ENCODE peak calls at places on chromosomes 11 and 22, in four cellular contexts. E is activated T-helper 1 cell treated with anti-CD3 and anti-CD28 coated beads, Interleukin-2, amount 50 U/mL, for 16 hours; S is ecto neural progenitor cell; Z is HTR-8/SVneo. K is an unnamed sample.

GRCh38 chr22:43945632-43946390 is 9.4 kb upstream of the SAMM50 start:
- DNase-seq in E (peak), S (peak), Z (peak), K (no peak)

GRCh38 chr22:38766076-38766777 is 10.4 kb upstream of the SUN2 start:
- DNase-seq in E (peak), S (peak), Z (peak), K (peak)

GRCh38 chr11:61495801-61496601 is 12.5 kb upstream of the LRRC10B start:
- DNase-seq in E (no peak), S (no peak), Z (no peak), K (peak)

GRCh38 chr22:40240671-40241070 is 62.9 kb downstream of the TNRC6B start:
- DNase-seq in E (no peak), S (no peak), Z (no peak), K (no peak)

GRCh38 chr11:43547900-43548381 is 132.6 kb upstream of the HSD17B12 start:
- DNase-seq in E (no peak), S (no peak), Z (no peak), K (peak)

GRCh38 chr22:19129871-19130270 is 1.2 kb upstream of the TSSK2 start:
- DNase-seq in E (no peak), S (no peak), Z (no peak), K (no peak)

GRCh38 chr11:124174001-124174400 is 9.1 kb upstream of the OR10D3 start:
- DNase-seq in E (no peak), S (no peak), Z (no peak), K (peak)

GRCh38 chr11:115709297-115709696 is 205.1 kb upstream of the CADM1 start:
- DNase-seq in E (no peak), S (no peak), Z (no peak), K (no peak)

GRCh38 chr22:44658371-44658953 is 43.5 kb upstream of the PRR5 start:
- DNase-seq in E (no peak), S (peak), Z (no peak), K (no peak)

GRCh38 chr11:121520243-121521144 is 67.7 kb upstream of the SORL1-AS1 start:
- DNase-seq in E (no peak), S (no peak), Z (no peak), K (no peak)

GRCh38 chr11:121467965-121468364 is 15.2 kb upstream of the SORL1-AS1 start:
- DNase-seq in E (peak), S (no peak), Z (no peak), K (no peak)

GRCh38 chr11:129639300-129639699 is 176.3 kb upstream of the TMEM45B start:
- DNase-seq in E (no peak), S (no peak), Z (peak), K (no peak)